ENCODE peak calls at places on chromosomes 2 and 18, in ten cellular contexts. O is NCI-H2227 treated with DMSO at 0.1 percent for 48 hours, P is choroid plexus epithelial cell, X is GM23338, A is KG1, Q is WERI-Rb-1, Z is adipocyte, M is putamen, D is BE2C, B is endothelial cell of umbilical vein. Y is an unnamed sample.

GRCh38 chr2:125296742-125297141 is 1271.7 kb downstream of the CNTNAP5 start:
- DNase-seq in M (no peak), X (peak), Q (no peak), Z (no peak), A (no peak), O (no peak), D (no peak), B (no peak), P (no peak), Y (no peak)

GRCh38 chr2:26768759-26769500 is 4.8 kb downstream of the SLC35F6 start:
- DNase-seq in A (peak), M (no peak), D (no peak), X (no peak), Z (no peak), P (peak), Q (no peak), B (peak), O (no peak), Y (peak)

GRCh38 chr2:240879105-240879504 is 10.5 kb downstream of the AGXT start:
- DNase-seq in Z (no peak), Q (no peak), B (no peak), D (no peak), M (no peak), P (no peak), A (no peak), X (no peak), O (no peak), Y (no peak)

GRCh38 chr2:17857016-17857415 is 21.5 kb upstream of the KCNS3 start:
- DNase-seq in D (no peak), B (no peak), A (no peak), O (peak), Z (peak), X (no peak), P (peak), Q (no peak), M (no peak), Y (peak)

GRCh38 chr18:75244336-75244735 is 33.7 kb downstream of the TSHZ1 start:
- DNase-seq in M (no peak), X (peak), A (no peak), B (no peak), D (peak), Z (no peak), O (no peak), P (no peak), Q (peak), Y (no peak)

GRCh38 chr2:17101596-17101995 is 416.6 kb downstream of the RAD51AP2 start:
- DNase-seq in X (no peak), P (no peak), M (no peak), O (no peak), A (no peak), B (no peak), D (no peak), Q (no peak), Z (peak), Y (no peak)

GRCh38 chr2:120568089-120568974 is 167.3 kb upstream of the GLI2 start:
- DNase-seq in Z (no peak), M (no peak), B (no peak), D (no peak), X (no peak), A (no peak), O (no peak), P (peak), Q (no peak), Y (no peak)

GRCh38 chr2:230124792-230125452 is 56.2 kb upstream of the SLC16A14 start:
- DNase-seq in D (no peak), X (no peak), A (peak), P (no peak), O (no peak), M (peak), Z (no peak), B (no peak), Q (no peak), Y (no peak)

GRCh38 chr2:225581906-225582305 is 182.4 kb downstream of the NYAP2 start:
- DNase-seq in B (no peak), A (no peak), O (no peak), Z (no peak), P (no peak), M (no peak), D (no peak), Q (no peak), X (no peak), Y (no peak)

GRCh38 chr2:53913721-53914120 is 54.0 kb upstream of the GPR75 start:
- DNase-seq in O (no peak), A (peak), X (no peak), Q (no peak), B (peak), M (no peak), P (peak), D (no peak), Z (peak), Y (peak)

GRCh38 chr2:171515672-171516298 is 6.5 kb upstream of the CYBRD1 start:
- DNase-seq in Q (no peak), X (no peak), M (no peak), B (no peak), D (no peak), Z (peak), O (no peak), P (peak), A (no peak), Y (peak)

GRCh38 chr2:209451209-209451822 is 27.5 kb downstream of the MAP2 start:
- DNase-seq in P (peak), B (no peak), A (no peak), M (no peak), Z (peak), D (no peak), O (no peak), Q (no peak), X (peak), Y (no peak)

GRCh38 chr2:220188031-220188430 is 560.6 kb downstream of the SLC4A3 start:
- DNase-seq in A (no peak), X (no peak), Q (no peak), Z (peak), O (no peak), M (no peak), D (no peak), B (no peak), P (peak), Y (peak)

GRCh38 chr2:127035212-127035611 is 71.7 kb downstream of the BIN1 start:
- DNase-seq in Q (no peak), X (peak), O (no peak), P (no peak), D (no peak), B (no peak), A (no peak), M (no peak), Z (no peak), Y (no peak)

GRCh38 chr18:9323750-9324445 is 10.7 kb upstream of the TWSG1 start:
- DNase-seq in Z (no peak), P (peak), Q (no peak), O (no peak), M (no peak), B (peak), D (no peak), X (no peak), A (no peak), Y (peak)

GRCh38 chr18:79933765-79934164 is 17.7 kb downstream of the SLC66A2 start:
- DNase-seq in D (no peak), P (peak), Q (peak), A (no peak), B (no peak), M (no peak), O (no peak), X (peak), Z (no peak), Y (no peak)

GRCh38 chr18:63161728-63162195 is 157.8 kb downstream of the BCL2 start:
- DNase-seq in P (peak), M (no peak), Q (no peak), O (no peak), A (no peak), D (peak), X (no peak), Z (peak), B (peak), Y (peak)

GRCh38 chr2:23651187-23651983 is 266.4 kb downstream of the KLHL29 start:
- DNase-seq in D (no peak), M (no peak), X (no peak), A (no peak), P (peak), Z (peak), Q (no peak), O (no peak), B (peak), Y (peak)

GRCh38 chr2:142179686-142180085 is 48.9 kb upstream of the LRP1B start:
- DNase-seq in Z (no peak), M (no peak), X (no peak), P (no peak), A (no peak), Q (peak), O (no peak), D (no peak), B (no peak), Y (peak)

GRCh38 chr2:121080013-121080772 is 204.8 kb downstream of the TFCP2L1 start:
- DNase-seq in B (peak), M (no peak), Q (peak), O (peak), P (peak), A (peak), X (peak), Z (peak), D (peak), Y (peak)